ENCODE peak calls at places on chromosomes 2 and 18, in four cellular contexts. L is activated B cell treated with CpG ODN at 0.5 μM for 24 hours, X is astrocyte of the cerebellum, G is brain microvascular endothelial cell. V is an unnamed sample.

GRCh38 chr2:170806548-170806947 is 10.1 kb upstream of the GAD1 start:
- DNase-seq in X (no peak), L (no peak), G (no peak), V (no peak)

GRCh38 chr2:120737802-120738516 is 2.3 kb downstream of the GLI2 start:
- DNase-seq in X (no peak), L (no peak), G (no peak), V (no peak)

GRCh38 chr18:22285299-22286140 is 116.1 kb downstream of the GATA6 start:
- DNase-seq in L (no peak), G (no peak), X (no peak), V (no peak)

GRCh38 chr18:71809711-71810110 is 734.4 kb downstream of the CBLN2 start:
- DNase-seq in G (no peak), L (no peak), X (no peak), V (no peak)

GRCh38 chr2:149692837-149693518 is 105.4 kb upstream of the MMADHC start:
- DNase-seq in X (no peak), G (peak; percentile 64), L (no peak), V (no peak)

GRCh38 chr18:59699750-59700534 is 2.7 kb upstream of the CCBE1 start:
- DNase-seq in X (no peak), L (no peak), G (no peak), V (no peak)

GRCh38 chr18:74775239-74775638 is 177.6 kb downstream of the ZNF407 start:
- DNase-seq in L (no peak), G (peak; percentile 76), X (no peak), V (no peak)

GRCh38 chr2:186695081-186695756 is 1.4 kb downstream of the FAM171B start:
- DNase-seq in L (no peak), X (peak; percentile 26), G (peak; percentile 66), V (no peak)

GRCh38 chr2:73268831-73269685 is 15.2 kb downstream of the FBXO41 start:
- DNase-seq in G (no peak), X (no peak), L (peak; percentile 54), V (peak; percentile 77)
- TF ChIP-seq CTCF in G (peak; percentile 29), X (no peak), L (no peak), V (no peak)

DNA sequence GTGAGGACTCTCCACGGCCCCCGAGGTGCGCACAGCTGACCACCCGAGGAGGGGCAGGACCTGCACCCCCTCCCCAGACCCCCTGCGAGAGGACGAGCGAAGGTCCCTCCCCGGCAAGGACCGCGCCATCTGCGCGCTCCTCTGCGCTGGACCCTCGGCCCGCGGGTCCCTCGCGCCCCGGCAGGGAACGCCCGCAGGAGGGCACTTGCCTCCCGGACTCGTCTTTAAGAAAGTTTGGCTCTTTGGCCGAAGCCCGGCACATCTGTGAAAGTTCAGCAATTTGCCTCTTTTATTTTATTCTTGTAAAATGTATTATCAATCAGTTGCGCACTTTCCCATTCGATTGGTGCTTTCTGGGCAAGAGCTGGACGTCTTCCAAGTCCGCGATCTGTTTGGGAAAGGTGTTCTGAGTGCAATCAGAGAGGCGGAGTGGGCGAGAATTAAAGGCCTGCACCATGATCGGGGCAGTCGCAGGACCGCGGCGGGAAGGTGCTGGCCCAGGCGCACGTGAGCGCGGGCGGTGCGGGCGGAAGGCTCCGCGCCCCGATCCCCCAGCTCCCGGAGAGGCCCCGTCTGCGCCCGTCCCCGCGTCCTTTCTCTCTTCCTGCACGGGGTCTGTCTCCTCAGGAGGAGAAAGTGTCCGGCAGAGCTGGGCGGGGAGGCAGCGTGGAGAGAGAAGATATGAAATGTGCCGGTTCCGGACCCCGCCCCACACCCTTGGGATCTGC is 1.6 kb upstream of the ALKAL2 start:
- DNase-seq in X (no peak), G (no peak), L (no peak), V (no peak)
- TF ChIP-seq CTCF in X (no peak), G (no peak), L (no peak), V (no peak)

GRCh38 chr2:158722266-158723105 is 72.6 kb upstream of the DAPL1 start:
- DNase-seq in X (no peak), L (no peak), G (no peak), V (no peak)

GRCh38 chr2:158725496-158725895 is 69.6 kb upstream of the DAPL1 start:
- DNase-seq in G (no peak), X (no peak), L (no peak), V (no peak)

GRCh38 chr2:158724803-158725271 is 70.3 kb upstream of the DAPL1 start:
- DNase-seq in G (no peak), L (no peak), X (no peak), V (no peak)

GRCh38 chr2:158723311-158723838 is 71.7 kb upstream of the DAPL1 start:
- DNase-seq in X (no peak), G (no peak), L (no peak), V (no peak)

DNA sequence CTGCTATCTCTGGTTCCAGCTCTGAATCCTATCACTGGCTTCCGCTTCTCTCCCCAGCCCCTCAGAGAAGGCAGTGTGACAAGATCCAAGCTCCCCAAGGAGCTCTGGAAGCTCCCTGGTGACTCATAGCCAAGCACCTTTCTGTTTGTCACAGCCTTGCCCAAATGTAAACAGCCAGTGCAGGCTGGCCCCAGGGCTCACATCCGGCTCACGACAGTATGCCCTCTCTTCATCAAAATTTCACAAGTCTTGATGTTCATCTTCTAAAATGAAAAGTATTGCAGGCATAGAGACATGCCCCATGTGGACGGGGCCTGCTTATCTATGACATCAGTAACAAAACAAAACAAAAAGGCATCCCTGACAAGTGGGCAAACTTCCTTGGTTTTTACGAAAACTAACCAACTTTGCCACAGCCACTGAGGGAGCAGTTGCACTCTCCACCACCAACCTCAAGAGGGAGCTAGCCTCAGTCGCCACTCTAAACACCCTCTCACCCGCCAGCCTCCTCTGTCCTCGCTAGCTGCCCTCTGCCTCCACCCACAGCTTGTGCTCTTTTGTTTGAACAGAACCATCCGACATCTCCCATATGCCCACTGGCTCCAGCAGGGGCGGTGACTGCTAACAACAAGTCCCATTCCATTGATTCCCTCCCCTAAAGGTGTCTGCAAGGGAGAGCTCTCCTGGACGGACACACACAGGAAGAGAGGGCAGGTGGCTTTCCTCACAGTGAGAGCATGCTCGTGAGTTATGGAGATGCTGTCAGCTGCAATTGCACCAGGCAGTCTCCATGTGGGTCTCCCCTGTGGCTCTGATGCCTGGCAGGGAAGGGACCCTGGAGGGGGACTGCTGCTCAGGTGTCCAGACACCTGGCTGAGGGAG is 71.0 kb upstream of the DAPL1 start:
- DNase-seq in X (no peak), G (no peak), L (no peak), V (no peak)
- TF ChIP-seq CTCF in X (peak; percentile 5), G (peak; percentile 62), L (no peak), V (peak; percentile 54)

GRCh38 chr2:163133602-163134001 is 295.0 kb upstream of the KCNH7 start:
- DNase-seq in L (no peak), G (peak; percentile 2), X (no peak), V (no peak)

GRCh38 chr2:163132850-163133249 is 294.3 kb upstream of the KCNH7 start:
- DNase-seq in L (no peak), X (no peak), G (no peak), V (no peak)
- TF ChIP-seq CTCF in L (no peak), X (peak; percentile 13), G (no peak), V (peak; percentile 25)

DNA sequence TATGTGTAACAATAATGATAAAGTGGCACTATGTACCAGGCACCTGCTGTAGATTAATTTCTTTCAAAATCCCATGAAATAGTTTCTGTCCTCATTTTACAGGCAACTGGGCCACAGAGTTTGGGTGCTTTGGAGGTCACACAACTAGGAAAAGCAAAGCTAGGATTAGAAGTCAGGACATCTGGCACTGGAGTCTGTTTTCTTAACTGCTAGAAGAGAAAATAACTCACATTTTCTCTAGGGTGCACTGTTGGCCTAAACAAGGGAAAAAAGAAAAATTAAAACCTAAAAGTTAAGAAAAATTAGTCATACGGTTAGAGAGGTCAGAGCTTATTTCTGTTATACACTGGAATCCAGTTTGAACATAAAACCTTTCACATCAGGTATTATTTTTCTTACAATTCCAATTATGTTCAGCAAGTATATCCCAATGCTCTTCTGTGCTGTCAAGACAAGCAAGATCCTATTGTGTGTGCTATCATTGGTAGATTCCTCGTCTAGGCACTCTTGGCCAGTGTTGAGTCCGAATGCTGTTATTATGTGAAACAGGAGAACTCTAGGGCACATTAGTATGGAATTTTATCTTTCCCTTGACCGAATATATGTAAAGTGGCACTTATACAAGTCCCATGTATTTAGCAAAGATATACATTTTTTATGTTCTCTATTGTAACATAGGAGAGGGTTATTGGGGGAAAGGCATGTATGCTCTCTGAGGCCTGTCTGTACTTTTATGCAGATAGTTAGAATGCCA is 1.5 kb upstream of the OSGEPL1 start:
- DNase-seq in G (no peak), L (no peak), X (no peak), V (no peak)
- TF ChIP-seq CTCF in G (no peak), L (no peak), X (no peak), V (no peak)

GRCh38 chr18:4455113-4455811 is at the start of gene DLGAP1:
- DNase-seq in X (peak; percentile 32), G (peak; percentile 2), L (no peak), V (peak; percentile 86)
- TF ChIP-seq CTCF in X (no peak), G (no peak), L (no peak), V (no peak)

GRCh38 chr2:667332-668000 is 9.7 kb downstream of the TMEM18 start:
- DNase-seq in X (peak; percentile 55), L (no peak), G (peak; percentile 57), V (no peak)
- TF ChIP-seq CTCF in X (peak; percentile 78), L (no peak), G (peak; percentile 78), V (peak; percentile 2)

GRCh38 chr2:204947448-204947847 is 402.2 kb downstream of the PARD3B start:
- DNase-seq in X (no peak), G (no peak), L (no peak), V (no peak)

GRCh38 chr2:204945376-204945775 is 400.1 kb downstream of the PARD3B start:
- DNase-seq in L (no peak), X (no peak), G (no peak), V (no peak)

GRCh38 chr2:204948822-204949221 is 403.5 kb downstream of the PARD3B start:
- DNase-seq in X (no peak), G (no peak), L (no peak), V (no peak)

GRCh38 chr2:204948364-204948763 is 403.1 kb downstream of the PARD3B start:
- DNase-seq in X (no peak), G (no peak), L (no peak), V (no peak)

DNA sequence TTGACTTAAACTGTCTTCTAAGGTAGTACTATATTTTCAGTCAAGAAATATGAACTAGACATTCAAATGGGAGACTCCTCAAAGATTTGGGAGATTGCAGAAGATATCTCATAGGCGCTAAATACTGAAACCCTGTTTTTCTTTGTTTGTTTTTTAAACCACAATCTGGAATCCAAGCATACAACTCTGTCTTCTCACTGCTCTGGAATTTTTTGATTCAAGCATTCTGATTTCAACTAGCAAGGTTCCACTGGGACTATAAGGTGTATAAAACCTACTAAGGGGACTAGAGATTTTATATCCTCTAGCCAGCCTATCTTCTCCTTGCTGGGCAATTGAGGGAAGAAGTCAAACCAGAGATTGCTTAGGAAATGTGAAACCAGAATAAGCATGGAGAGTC is 405.4 kb downstream of the PARD3B start:
- DNase-seq in X (peak; percentile 8), L (no peak), G (peak; percentile 39), V (no peak)
- TF ChIP-seq CTCF in X (no peak), L (no peak), G (no peak), V (no peak)

DNA sequence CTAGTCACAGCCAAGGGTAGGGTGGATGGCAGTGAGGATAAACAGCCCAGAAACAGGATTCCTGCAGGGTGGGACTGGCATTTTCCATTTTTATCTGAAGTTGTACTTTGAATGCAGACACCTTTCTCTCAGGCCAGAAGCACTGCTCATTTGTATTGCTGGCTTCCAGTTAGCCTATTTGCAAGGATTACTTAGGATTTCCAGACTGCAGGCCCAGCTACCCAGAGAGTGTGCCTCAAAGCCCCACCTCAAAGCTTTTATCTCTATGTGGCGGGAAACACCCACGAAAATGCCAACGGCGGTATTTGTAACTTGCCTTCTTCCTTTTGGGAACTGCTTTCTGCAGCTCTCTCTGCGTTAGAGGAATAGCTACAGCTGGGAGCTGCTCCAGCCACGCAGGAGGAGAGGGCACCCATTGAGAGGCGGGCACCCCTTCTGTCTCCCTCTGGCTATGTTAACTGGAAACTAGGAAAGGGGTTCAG is 144.8 kb downstream of the TGIF1 start:
- DNase-seq in L (no peak), G (peak; percentile 30), X (no peak), V (no peak)
- TF ChIP-seq CTCF in L (no peak), G (no peak), X (no peak), V (no peak)

V was measured in GM06990.